ENCODE peak calls at places on chromosome 14, in four cellular contexts. U is mesendoderm, G is IMR-90, P is H1. I is an unnamed sample.

GRCh38 chr14:76426161-76426696 is 50.3 kb downstream of the ESRRB start:
- DNase-seq in P (no peak), G (no peak), U (no peak), I (no peak)

GRCh38 chr14:67413806-67414769 is 2.1 kb upstream of the PLEK2 start:
- DNase-seq in G (peak; percentile 88), P (peak; percentile 47), U (peak; percentile 95), I (no peak)

GRCh38 chr14:72876710-72877063 is 17.2 kb downstream of the DPF3 start:
- DNase-seq in U (peak; percentile 72), P (no peak), G (no peak), I (peak; percentile 72)

GRCh38 chr14:34650786-34651584 is 21.0 kb upstream of the SNX6 start:
- DNase-seq in P (no peak), U (peak; percentile 82), G (peak; percentile 100), I (no peak)

GRCh38 chr14:41604793-41605534 is 1.7 kb upstream of the LRFN5 start:
- DNase-seq in G (peak; percentile 86), P (no peak), U (peak; percentile 97), I (peak; percentile 79)

GRCh38 chr14:83520837-83521236 is 1987.2 kb upstream of the SEL1L start:
- DNase-seq in G (peak; percentile 88), P (no peak), U (no peak), I (no peak)

GRCh38 chr14:31127690-31128089 is 79.9 kb downstream of the HECTD1 start:
- DNase-seq in U (peak; percentile 51), G (no peak), P (no peak), I (no peak)

GRCh38 chr14:31939934-31940333 is 137.2 kb upstream of the ARHGAP5 start:
- DNase-seq in U (no peak), P (no peak), G (no peak), I (no peak)

GRCh38 chr14:68426661-68427549 is 366.0 kb downstream of the ZFP36L1 start:
- DNase-seq in U (peak; percentile 74), P (no peak), G (no peak), I (no peak)

GRCh38 chr14:94936411-94936892 is 166.5 kb upstream of the GSC start:
- DNase-seq in U (no peak), P (no peak), G (no peak), I (no peak)

GRCh38 chr14:28381656-28382055 is 384.9 kb upstream of the FOXG1 start:
- DNase-seq in U (no peak), P (no peak), G (no peak), I (no peak)

GRCh38 chr14:85566603-85567002 is 36.7 kb downstream of the FLRT2 start:
- DNase-seq in P (no peak), U (no peak), G (peak; percentile 92), I (no peak)

GRCh38 chr14:61183486-61183885 is 97.7 kb downstream of the TMEM30B start:
- DNase-seq in P (no peak), G (no peak), U (no peak), I (no peak)

GRCh38 chr14:50067723-50068495 is 48.5 kb downstream of the VCPKMT start:
- DNase-seq in P (no peak), G (peak; percentile 81), U (peak; percentile 22), I (no peak)

DNA sequence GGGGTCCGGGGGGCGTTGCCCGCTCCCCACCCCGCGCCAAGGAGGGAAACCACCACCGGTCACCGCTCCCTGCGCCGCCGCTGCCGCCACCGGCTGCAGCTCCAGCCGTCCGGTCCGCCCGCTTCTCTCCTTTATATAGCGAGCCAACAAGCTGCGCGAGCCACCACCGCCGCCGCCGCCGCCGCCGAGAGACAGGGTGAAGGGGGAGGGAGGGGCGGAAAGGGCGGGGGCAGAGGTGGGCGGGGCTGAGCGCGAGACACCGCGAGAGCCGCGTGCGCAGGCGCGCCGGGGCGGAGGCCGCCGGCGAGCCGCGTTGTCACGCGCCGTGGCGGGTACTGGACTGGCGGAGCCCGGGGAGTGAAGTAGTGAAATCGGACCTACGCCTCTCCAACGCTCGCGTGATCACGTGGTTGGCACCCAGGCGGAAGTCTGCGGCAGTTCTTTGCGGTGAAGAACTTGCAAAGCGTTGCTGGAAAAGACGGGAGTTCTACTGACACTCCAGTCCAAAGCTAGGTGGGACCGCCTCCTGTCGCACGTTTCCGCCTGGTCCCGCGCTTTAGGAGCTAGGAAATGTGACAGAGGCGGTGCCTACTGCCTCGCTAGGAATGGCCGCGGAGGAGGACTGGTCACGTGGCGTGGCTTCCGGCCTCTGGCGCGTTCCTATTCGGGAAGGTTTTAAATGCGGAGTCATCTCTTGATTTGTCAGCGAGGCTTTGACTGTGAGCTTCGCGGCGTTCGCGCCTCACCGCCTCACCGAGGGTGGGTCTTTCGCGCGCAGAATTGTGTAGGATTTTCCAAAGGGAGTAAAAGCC is at the start of gene GTF2A1:
- DNase-seq in G (peak; percentile 96), U (peak; percentile 98), P (peak; percentile 89), I (peak; percentile 97)
- H2BK15ac ChIP-seq in G (peak within 1 kb of the TSS; percentile 100), U (peak within 1 kb of the TSS; percentile 25), P (peak within 1 kb of the TSS; percentile 90), I (no peak within 1 kb of the TSS)

GRCh38 chr14:38000340-38000739 is 207.4 kb upstream of the SSTR1 start:
- DNase-seq in G (no peak), P (no peak), U (no peak), I (no peak)
- H2BK5ac ChIP-seq in G (no peak overlapping the region), P (no peak overlapping the region), U (no peak overlapping the region), I (no peak overlapping the region)

DNA sequence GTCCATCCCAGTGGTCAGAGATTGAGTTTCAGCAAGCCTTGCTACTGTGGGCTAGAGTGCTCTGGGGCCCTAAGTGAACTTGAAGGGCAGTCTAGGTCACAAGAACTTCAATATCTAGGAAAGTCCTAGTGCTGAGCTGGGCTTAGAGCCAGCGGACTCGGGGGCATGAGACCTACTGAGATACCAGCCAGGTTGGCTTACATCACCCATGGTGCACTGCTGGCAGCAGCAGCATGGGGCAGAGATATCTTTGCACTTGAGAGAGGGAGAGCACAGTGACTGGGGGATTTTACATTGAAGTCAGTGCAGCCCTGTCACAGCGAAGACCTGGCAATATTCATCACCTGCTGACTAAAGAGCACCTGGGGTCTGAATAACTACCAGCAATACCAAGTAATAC is 158.3 kb upstream of the PRKD1 start:
- DNase-seq in P (no peak), U (no peak), G (no peak), I (no peak)
- H3K56ac ChIP-seq in P (no peak overlapping the region), U (no peak overlapping the region), G (no peak overlapping the region), I (no peak overlapping the region)

DNA sequence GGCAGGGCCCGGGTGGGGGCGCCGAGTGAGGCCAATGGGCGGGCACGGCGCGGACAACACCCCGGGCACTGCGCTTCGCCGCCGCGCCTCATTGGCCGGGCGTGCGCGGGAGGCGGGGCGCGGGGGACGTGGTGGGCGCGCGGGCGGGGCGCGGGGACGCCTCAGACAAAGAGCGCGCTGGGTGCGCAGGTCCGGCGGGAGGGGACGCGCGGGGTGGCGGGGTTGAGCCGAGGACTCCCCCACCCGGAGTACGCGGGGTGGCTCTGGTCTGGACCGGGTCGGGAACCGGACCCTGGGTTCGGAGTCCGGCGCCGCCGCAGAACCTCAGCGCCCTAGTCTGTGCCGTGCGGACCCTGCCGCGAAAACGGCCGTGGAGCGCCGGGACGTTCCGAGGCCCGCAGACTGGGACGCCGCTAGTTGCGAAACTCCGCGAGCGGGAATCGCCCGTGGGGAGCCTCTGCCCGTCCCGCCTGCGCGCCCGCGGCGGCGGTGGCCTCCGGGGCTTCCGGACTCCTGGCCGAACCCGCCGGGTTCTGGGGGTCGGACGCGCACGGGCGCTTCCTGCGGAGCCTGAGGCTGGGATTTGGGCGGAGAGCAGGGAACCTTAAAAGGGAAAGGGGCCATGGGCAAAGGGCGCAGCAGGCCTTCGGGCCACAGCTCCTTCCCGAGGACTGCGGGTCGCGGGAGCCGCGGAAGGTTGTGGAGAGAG is 416 bp upstream of the SLC25A29 start:
- DNase-seq in U (peak; percentile 94), G (peak; percentile 78), P (no peak), I (peak; percentile 89)
- H2BK15ac ChIP-seq in U (no peak overlapping the region), G (no peak overlapping the region), P (no peak overlapping the region), I (no peak overlapping the region)

GRCh38 chr14:102574840-102575478 is 17.5 kb upstream of the RCOR1 start:
- DNase-seq in G (no peak), U (peak; percentile 94), P (no peak), I (peak; percentile 84)
- H2BK5ac ChIP-seq in G (no peak overlapping the region), U (peak overlapping the region; percentile 98), P (peak overlapping the region; percentile 41), I (no peak overlapping the region)

GRCh38 chr14:74669846-74670245 is 43.0 kb downstream of the AREL1 start:
- DNase-seq in P (no peak), U (no peak), G (no peak), I (no peak)

GRCh38 chr14:74673768-74674167 is 39.1 kb downstream of the AREL1 start:
- DNase-seq in U (no peak), P (no peak), G (no peak), I (no peak)

GRCh38 chr14:74670726-74671125 is 42.2 kb downstream of the AREL1 start:
- DNase-seq in U (no peak), G (peak; percentile 82), P (no peak), I (no peak)

GRCh38 chr14:74671789-74672188 is 41.1 kb downstream of the AREL1 start:
- DNase-seq in G (peak; percentile 79), P (no peak), U (no peak), I (no peak)

GRCh38 chr14:74675219-74675618 is 37.7 kb downstream of the AREL1 start:
- DNase-seq in G (no peak), P (no peak), U (no peak), I (no peak)
- H3K56ac ChIP-seq in G (no peak overlapping the region), P (no peak overlapping the region), U (no peak overlapping the region), I (no peak overlapping the region)

I was measured in H9.